ENCODE peak calls at places on chromosomes 6 and 20, in eight cellular contexts. K is AG04450, U is stomach, P is tibial artery, J is heart left ventricle, E is colonic mucosa, W is cardiac muscle cell, M is transverse colon. T is an unnamed sample.

GRCh38 chr6:90078513-90079289 is 184.4 kb downstream of the GJA10 start:
- DNase-seq in K (no peak), U (no peak), P (no peak), J (no peak), E (no peak), W (no peak), M (no peak), T (no peak)

GRCh38 chr6:78844899-78845298 is 22.5 kb upstream of the IRAK1BP1 start:
- DNase-seq in K (no peak), U (no peak), P (no peak), J (no peak), E (no peak), W (no peak), M (no peak), T (no peak)

GRCh38 chr20:25203891-25204320 is 8.4 kb downstream of the ENTPD6 start:
- DNase-seq in K (no peak), U (no peak), P (no peak), J (no peak), E (no peak), W (no peak), M (no peak), T (no peak)

GRCh38 chr6:17768388-17768787 is 61.7 kb upstream of the NUP153 start:
- DNase-seq in K (no peak), U (no peak), P (no peak), J (no peak), E (no peak), W (peak; percentile 66), M (no peak), T (peak; percentile 49)

GRCh38 chr20:15487030-15487429 is 1086.2 kb downstream of the KIF16B start:
- DNase-seq in K (no peak), U (no peak), P (no peak), J (no peak), E (no peak), W (no peak), M (no peak), T (no peak)

GRCh38 chr20:45908086-45908485 is 3.9 kb downstream of the PLTP start:
- DNase-seq in K (no peak), U (no peak), P (no peak), J (no peak), E (no peak), W (no peak), M (no peak), T (no peak)

GRCh38 chr6:141260627-141261015 is 872.1 kb upstream of the GJE1 start:
- DNase-seq in K (no peak), U (no peak), P (no peak), J (no peak), E (no peak), W (no peak), M (no peak), T (peak; percentile 4)

GRCh38 chr20:19966840-19967239 is 50.3 kb upstream of the NAA20 start:
- DNase-seq in K (no peak), U (no peak), P (no peak), J (no peak), E (no peak), W (no peak), M (no peak), T (no peak)

GRCh38 chr6:5205877-5206840 is 54.6 kb downstream of the LYRM4 start:
- DNase-seq in K (no peak), U (peak; percentile 38), P (peak; percentile 82), J (peak; percentile 72), E (peak; percentile 19), W (peak; percentile 46), M (peak; percentile 11), T (peak; percentile 64)

GRCh38 chr20:22475662-22476061 is 108.7 kb downstream of the FOXA2 start:
- DNase-seq in K (no peak), U (no peak), P (no peak), J (no peak), E (no peak), W (no peak), M (no peak), T (no peak)

GRCh38 chr6:1390805-1391511 is 1.6 kb downstream of the FOXF2 start:
- DNase-seq in K (no peak), U (no peak), P (no peak), J (no peak), E (no peak), W (no peak), M (no peak), T (no peak)

GRCh38 chr20:22791877-22792525 is 207.6 kb upstream of the FOXA2 start:
- DNase-seq in K (no peak), U (no peak), P (no peak), J (no peak), E (no peak), W (no peak), M (no peak), T (no peak)

GRCh38 chr20:1688886-1689538 is 31.4 kb upstream of the SIRPG start:
- DNase-seq in K (no peak), U (no peak), P (no peak), J (no peak), E (no peak), W (no peak), M (no peak), T (no peak)
- H3K27me3 ChIP-seq in K (no peaks in the 10 kb centered on the region), U (no peaks in the 10 kb centered on the region), P (no peaks in the 10 kb centered on the region), J (no peaks in the 10 kb centered on the region), E (no peaks in the 10 kb centered on the region), W (peaks cover 10% of the 10 kb centered on the region), M (peaks cover 4% of the 10 kb centered on the region), T (peaks cover 13% of the 10 kb centered on the region)

GRCh38 chr20:43968341-43968740 is 53.7 kb downstream of the TOX2 start:
- DNase-seq in K (no peak), U (no peak), P (no peak), J (no peak), E (no peak), W (no peak), M (no peak), T (no peak)
- H3K27ac ChIP-seq in K (no peak overlapping the region), U (no peak overlapping the region), P (no peak overlapping the region), J (no peak overlapping the region), E (no peak overlapping the region), W (no peak overlapping the region), M (no peak overlapping the region), T (no peak overlapping the region)

GRCh38 chr6:14661188-14661587 is 543.6 kb downstream of the CD83 start:
- DNase-seq in K (no peak), U (no peak), P (no peak), J (no peak), E (no peak), W (no peak), M (no peak), T (peak; percentile 46)

GRCh38 chr6:14658909-14659561 is 541.5 kb downstream of the CD83 start:
- DNase-seq in K (no peak), U (no peak), P (no peak), J (no peak), E (no peak), W (no peak), M (no peak), T (no peak)

GRCh38 chr6:14664112-14664592 is 546.6 kb downstream of the CD83 start:
- DNase-seq in K (no peak), U (no peak), P (no peak), J (no peak), E (no peak), W (no peak), M (no peak), T (no peak)

GRCh38 chr6:14660767-14661166 is 543.2 kb downstream of the CD83 start:
- DNase-seq in K (no peak), U (no peak), P (no peak), J (no peak), E (no peak), W (no peak), M (no peak), T (no peak)

GRCh38 chr6:14661696-14662095 is 544.1 kb downstream of the CD83 start:
- DNase-seq in K (no peak), U (no peak), P (no peak), J (no peak), E (no peak), W (no peak), M (no peak), T (no peak)
- H3K27me3 ChIP-seq in K (no peaks in the 10 kb centered on the region), U (no peaks in the 10 kb centered on the region), P (no peaks in the 10 kb centered on the region), J (no peaks in the 10 kb centered on the region), E (no peaks in the 10 kb centered on the region), W (no peaks in the 10 kb centered on the region), M (no peaks in the 10 kb centered on the region), T (no peaks in the 10 kb centered on the region)

DNA sequence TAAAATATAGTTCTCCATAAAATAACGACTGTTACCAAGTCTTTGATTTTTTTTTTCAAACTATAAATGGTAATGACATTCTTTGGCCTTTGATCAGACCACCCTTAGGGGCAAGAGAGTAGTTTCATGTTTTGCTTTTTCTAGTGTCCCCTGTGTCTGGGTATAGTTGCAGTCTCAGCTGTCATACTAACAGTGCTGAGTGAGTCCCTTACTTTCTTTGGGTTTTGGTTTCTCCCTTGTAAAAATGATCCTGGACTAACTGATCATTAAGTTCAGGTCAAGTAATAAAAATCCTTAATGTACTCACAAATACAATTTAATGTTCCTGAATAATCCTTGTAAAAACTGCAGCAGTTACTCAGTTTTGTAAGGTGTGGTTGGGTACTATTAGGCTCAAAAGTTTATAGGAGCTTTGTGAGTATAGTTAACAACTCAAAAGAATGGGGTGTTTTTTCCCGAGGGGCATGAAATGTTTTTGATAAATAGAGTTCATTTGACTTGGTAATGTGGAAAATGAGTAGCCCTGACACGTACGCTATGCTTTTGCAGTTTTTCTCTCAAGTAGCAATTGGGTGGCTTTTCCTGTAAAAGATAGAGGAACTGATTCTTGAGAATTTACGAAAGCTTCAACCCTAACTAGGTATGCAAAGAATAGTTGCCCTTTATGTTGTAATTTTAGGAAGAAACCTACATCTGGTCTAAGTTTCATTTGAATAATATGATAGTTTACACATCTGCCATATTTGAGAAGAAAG is 6.2 kb downstream of the PTPN1 start:
- DNase-seq in K (no peak), U (no peak), P (no peak), J (no peak), E (no peak), W (no peak), M (no peak), T (no peak)
- H3K27ac ChIP-seq in K (no peak overlapping the region), U (peak overlapping the region; percentile 71), P (no peak overlapping the region), J (no peak overlapping the region), E (peak overlapping the region; percentile 75), W (no peak overlapping the region), M (peak overlapping the region; percentile 78), T (peak overlapping the region; percentile 61)

DNA sequence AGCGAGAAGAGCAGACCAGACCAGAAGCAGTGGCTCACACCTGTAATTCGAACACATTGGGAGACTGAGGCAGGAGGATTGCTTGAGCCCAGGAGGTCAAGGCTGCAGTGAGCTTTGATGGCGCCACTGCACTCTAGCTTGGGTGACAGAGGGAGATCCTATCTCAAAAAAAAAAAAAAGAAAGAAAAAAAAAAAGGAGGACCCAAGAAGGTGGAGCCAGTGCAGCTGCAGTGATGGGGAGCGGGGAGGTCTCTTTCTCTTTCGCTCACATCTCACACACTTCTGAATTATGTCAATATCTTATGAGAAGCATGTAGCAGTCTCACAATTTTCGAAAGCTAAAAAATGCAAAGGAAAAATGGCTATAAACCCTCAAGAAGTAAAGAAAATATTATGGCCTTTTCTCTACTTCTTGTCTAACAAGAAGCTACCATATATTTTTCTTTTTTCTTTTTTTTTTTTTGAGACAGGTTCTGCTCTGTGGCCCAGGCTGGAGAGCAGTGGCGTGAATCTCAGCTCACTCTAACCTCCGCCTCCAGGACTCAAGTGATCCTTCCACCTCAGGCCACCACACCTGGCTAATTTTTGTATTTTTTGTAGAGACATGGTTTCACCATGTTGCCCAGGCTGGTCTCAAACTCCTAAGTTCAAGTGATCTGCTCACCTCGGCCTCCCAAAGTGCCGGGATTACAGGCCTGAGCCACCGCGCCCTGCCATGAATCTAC is 3.8 kb upstream of the SPO11 start:
- DNase-seq in K (no peak), U (no peak), P (no peak), J (no peak), E (peak; percentile 14), W (no peak), M (no peak), T (no peak)
- H3K27me3 ChIP-seq in K (peaks cover 8% of the 10 kb centered on the region), U (peaks cover 72% of the 10 kb centered on the region), P (no peaks in the 10 kb centered on the region), J (peaks cover 12% of the 10 kb centered on the region), E (no peaks in the 10 kb centered on the region), W (no peaks in the 10 kb centered on the region), M (peaks cover 12% of the 10 kb centered on the region), T (peaks cover 1% of the 10 kb centered on the region)

GRCh38 chr6:44256291-44257006 is 879 bp downstream of the SLC35B2 start:
- DNase-seq in K (no peak), U (peak; percentile 48), P (no peak), J (no peak), E (peak; percentile 75), W (no peak), M (peak; percentile 38), T (no peak)
- H3K27ac ChIP-seq in K (peak overlapping the region; percentile 65), U (peak overlapping the region; percentile 95), P (peak overlapping the region; percentile 86), J (peak overlapping the region; percentile 94), E (peak overlapping the region; percentile 87), W (peak overlapping the region; percentile 81), M (peak overlapping the region; percentile 89), T (peak overlapping the region; percentile 96)

T was measured in hepatocyte.